ENCODE peak calls at places on chromosomes 1 and 21, in eight cellular contexts. K is activated CD4-positive, alpha-beta T cell treated with anti-CD3 and anti-CD28 coated beads for 36 hours; O is T-helper 2 cell; J is BJ; I is GF-D8; H is CD8-positive, alpha-beta memory T cell; Y is fibroblast of villous mesenchyme; C is fibroblast of pulmonary artery. D is an unnamed sample.

GRCh38 chr1:2252423-2252822 is 24.3 kb downstream of the SKI start:
- DNase-seq in J (no peak), O (no peak), I (no peak), K (no peak), Y (no peak), C (no peak), H (no peak), D (no peak)

GRCh38 chr1:17520041-17520440 is 19.5 kb upstream of the ARHGEF10L start:
- DNase-seq in H (no peak), J (no peak), C (no peak), Y (no peak), I (no peak), O (no peak), K (no peak), D (no peak)

GRCh38 chr1:112298558-112298957 is 97.5 kb upstream of the CTTNBP2NL start:
- DNase-seq in Y (peak; percentile 66), O (no peak), I (peak; percentile 15), J (no peak), K (peak; percentile 56), H (peak; percentile 49), C (peak; percentile 72), D (peak; percentile 28)

GRCh38 chr1:211713231-211713630 is 37.8 kb upstream of the NEK2 start:
- DNase-seq in J (no peak), I (no peak), Y (no peak), K (no peak), H (no peak), O (no peak), C (no peak), D (no peak)

GRCh38 chr1:47754221-47754620 is 243.0 kb downstream of the TRABD2B start:
- DNase-seq in H (no peak), I (no peak), K (no peak), J (no peak), Y (no peak), C (no peak), O (no peak), D (no peak)

GRCh38 chr1:93629101-93630059 is 52.3 kb downstream of the BCAR3 start:
- DNase-seq in J (no peak), C (peak; percentile 91), O (no peak), K (peak; percentile 56), H (no peak), I (no peak), Y (peak; percentile 84), D (peak; percentile 68)

GRCh38 chr1:61082336-61083013 is at the start of gene NFIA:
- DNase-seq in C (peak; percentile 85), H (peak; percentile 56), K (peak; percentile 54), I (no peak), Y (peak; percentile 78), O (no peak), J (no peak), D (peak; percentile 70)

GRCh38 chr1:183604048-183604808 is 14.0 kb upstream of the NCF2 start:
- DNase-seq in O (no peak), Y (peak; percentile 77), I (peak; percentile 87), K (no peak), J (peak; percentile 81), C (peak; percentile 67), H (no peak), D (no peak)

GRCh38 chr1:246784621-246785535 is 60.7 kb downstream of the SCCPDH start:
- DNase-seq in O (no peak), H (no peak), J (no peak), I (peak; percentile 61), Y (peak; percentile 48), K (peak; percentile 37), C (peak; percentile 43), D (no peak)

GRCh38 chr1:201175820-201176500 is 14.7 kb upstream of the IGFN1 start:
- DNase-seq in Y (no peak), H (no peak), C (no peak), J (no peak), O (no peak), I (no peak), K (no peak), D (no peak)

GRCh38 chr1:27574871-27575831 is 28.8 kb downstream of the AHDC1 start:
- DNase-seq in C (peak; percentile 82), I (no peak), J (no peak), Y (peak; percentile 86), K (no peak), H (no peak), O (no peak), D (no peak)

GRCh38 chr21:28587748-28588147 is 404.9 kb downstream of the LTN1 start:
- DNase-seq in O (no peak), I (no peak), C (peak; percentile 7), H (no peak), Y (peak; percentile 27), K (no peak), J (peak; percentile 26), D (no peak)

GRCh38 chr1:173364827-173365226 is 112.3 kb upstream of the PRDX6 start:
- DNase-seq in I (no peak), J (no peak), C (no peak), O (no peak), H (no peak), Y (no peak), K (no peak), D (no peak)

GRCh38 chr1:93670141-93670540 is 11.5 kb downstream of the BCAR3 start:
- DNase-seq in I (no peak), O (no peak), C (peak; percentile 92), J (no peak), Y (peak; percentile 81), K (no peak), H (no peak), D (no peak)

GRCh38 chr1:71399594-71399993 is 318.8 kb upstream of the ZRANB2 start:
- DNase-seq in J (no peak), Y (peak; percentile 8), I (no peak), O (no peak), K (no peak), H (no peak), C (no peak), D (no peak)

GRCh38 chr1:9835758-9836631 is 12.2 kb upstream of the CLSTN1 start:
- DNase-seq in C (peak; percentile 52), H (peak; percentile 34), K (no peak), Y (peak; percentile 59), I (no peak), O (no peak), J (no peak), D (peak; percentile 90)

GRCh38 chr1:34681481-34682451 is 73.1 kb upstream of the GJB5 start:
- DNase-seq in C (peak; percentile 50), H (no peak), I (no peak), K (peak; percentile 69), J (no peak), Y (peak; percentile 23), O (no peak), D (peak; percentile 24)

GRCh38 chr1:41444246-41444645 is 40.2 kb downstream of the EDN2 start:
- DNase-seq in K (peak; percentile 28), H (no peak), I (no peak), O (no peak), J (no peak), C (no peak), Y (no peak), D (no peak)

D was measured in cerebellum.